ENCODE peak calls at places on chromosomes 3 and 15, in five cellular contexts. W is activated CD4-positive, alpha-beta T cell treated with anti-CD3 and anti-CD28 coated beads for 36 hours; R is fibroblast of lung; N is PC-9; C is GM04504. S is an unnamed sample.

GRCh38 chr3:53844262-53845102 is 1.7 kb downstream of the CHDH start:
- DNase-seq in R (no peak), C (no peak), W (no peak), N (no peak), S (no peak)

GRCh38 chr15:65818927-65819562 is 27.0 kb upstream of the DENND4A start:
- DNase-seq in N (no peak), R (no peak), C (no peak), W (no peak), S (no peak)

GRCh38 chr3:58041826-58042324 is 33.7 kb downstream of the FLNB start:
- DNase-seq in W (no peak), R (peak; percentile 98), C (no peak), N (peak; percentile 59), S (no peak)

GRCh38 chr3:23810342-23811116 is 4.8 kb downstream of the UBE2E1 start:
- DNase-seq in R (peak; percentile 32), N (no peak), C (no peak), W (peak; percentile 69), S (peak; percentile 79)

GRCh38 chr3:61966200-61966599 is 404.8 kb downstream of the PTPRG start:
- DNase-seq in R (peak; percentile 42), N (peak; percentile 76), W (no peak), C (no peak), S (no peak)

GRCh38 chr3:197003461-197004385 is 25.9 kb downstream of the MELTF start:
- DNase-seq in W (peak; percentile 62), N (no peak), R (no peak), C (no peak), S (peak; percentile 55)

GRCh38 chr3:119073258-119074001 is 38.8 kb upstream of the IGSF11 start:
- DNase-seq in W (no peak), C (no peak), R (no peak), N (no peak), S (no peak)

GRCh38 chr15:90823455-90823974 is 44.9 kb upstream of the FURIN start:
- DNase-seq in C (no peak), W (no peak), R (no peak), N (no peak), S (no peak)

GRCh38 chr15:64016257-64016656 is 30.0 kb downstream of the DAPK2 start:
- DNase-seq in W (no peak), C (no peak), R (no peak), N (no peak), S (no peak)

GRCh38 chr3:186953011-186953487 is 22.7 kb downstream of the ST6GAL1 start:
- DNase-seq in N (no peak), R (peak; percentile 57), W (no peak), C (no peak), S (no peak)

GRCh38 chr15:85667491-85668424 is 127.0 kb downstream of the KLHL25 start:
- DNase-seq in C (peak; percentile 98), R (peak; percentile 99), W (peak; percentile 73), N (peak; percentile 90), S (no peak)

GRCh38 chr3:32410367-32411246 is 19.0 kb downstream of the CMTM7 start:
- DNase-seq in R (no peak), C (no peak), W (no peak), N (no peak), S (no peak)

GRCh38 chr15:77027111-77027696 is 32.3 kb downstream of the PSTPIP1 start:
- DNase-seq in N (no peak), R (no peak), W (peak; percentile 6), C (no peak), S (no peak)

GRCh38 chr3:106728315-106728821 is 648.9 kb upstream of the CCDC54 start:
- DNase-seq in W (no peak), N (peak; percentile 89), R (peak; percentile 100), C (peak; percentile 90), S (no peak)

GRCh38 chr3:107997666-107998065 is 93.2 kb downstream of the CD47 start:
- DNase-seq in C (no peak), W (no peak), N (no peak), R (peak; percentile 54), S (no peak)

GRCh38 chr15:75542386-75542797 is 36.7 kb downstream of the PTPN9 start:
- DNase-seq in C (no peak), W (no peak), R (no peak), N (no peak), S (no peak)

GRCh38 chr3:84893211-84893610 is 65.6 kb upstream of the CADM2 start:
- DNase-seq in N (no peak), W (no peak), R (no peak), C (no peak), S (no peak)

GRCh38 chr3:74375653-74376052 is 238.8 kb downstream of the CNTN3 start:
- DNase-seq in W (no peak), N (no peak), R (no peak), C (no peak), S (no peak)

GRCh38 chr3:165526367-165526766 is 310.9 kb downstream of the BCHE start:
- DNase-seq in C (no peak), R (no peak), W (no peak), N (no peak), S (no peak)

GRCh38 chr3:171607452-171607851 is 147.2 kb upstream of the TNIK start:
- DNase-seq in C (no peak), R (no peak), N (no peak), W (no peak), S (no peak)

GRCh38 chr3:181689546-181689945 is 22.2 kb upstream of the SOX2 start:
- DNase-seq in N (no peak), R (no peak), C (no peak), W (no peak), S (no peak)

GRCh38 chr15:57335326-57336118 is 40.8 kb upstream of the CGNL1 start:
- DNase-seq in C (no peak), N (no peak), R (no peak), W (no peak), S (no peak)

GRCh38 chr15:100692259-100692658 is 89.9 kb downstream of the ASB7 start:
- DNase-seq in W (no peak), R (peak; percentile 83), N (no peak), C (no peak), S (peak; percentile 5)

GRCh38 chr3:174126990-174127758 is 729.6 kb downstream of the NLGN1 start:
- DNase-seq in W (no peak), R (peak; percentile 42), N (peak; percentile 67), C (no peak), S (no peak)

GRCh38 chr3:104458657-104459056 is 908.1 kb upstream of the ALCAM start:
- DNase-seq in R (no peak), N (no peak), W (no peak), C (no peak), S (no peak)

GRCh38 chr3:194390835-194391234 is 8.2 kb downstream of the GP5 start:
- DNase-seq in C (no peak), W (no peak), N (no peak), R (no peak), S (no peak)

GRCh38 chr15:101689901-101690300 is 34.4 kb downstream of the TARS3 start:
- DNase-seq in N (no peak), R (peak; percentile 58), C (no peak), W (peak; percentile 54), S (no peak)

GRCh38 chr3:124049203-124049748 is 57.4 kb upstream of the ROPN1 start:
- DNase-seq in N (no peak), W (no peak), R (peak; percentile 64), C (no peak), S (no peak)

GRCh38 chr15:74789741-74790079 is 7.8 kb downstream of the CSK start:
- DNase-seq in R (no peak), C (no peak), W (no peak), N (no peak), S (no peak)

GRCh38 chr3:30370681-30371271 is 235.6 kb upstream of the TGFBR2 start:
- DNase-seq in R (peak; percentile 87), W (no peak), N (peak; percentile 83), C (peak; percentile 27), S (no peak)

GRCh38 chr3:145094355-145094941 is 1066.5 kb downstream of the PLOD2 start:
- DNase-seq in N (no peak), R (peak; percentile 72), W (no peak), C (peak; percentile 11), S (no peak)

GRCh38 chr15:36407647-36408046 is 171.8 kb upstream of the CDIN1 start:
- DNase-seq in R (peak; percentile 82), C (peak; percentile 48), N (no peak), W (no peak), S (no peak)

GRCh38 chr15:29822100-29822684 is at the start of gene TJP1:
- DNase-seq in W (no peak), R (peak; percentile 76), C (peak; percentile 56), N (peak; percentile 47), S (peak; percentile 83)

GRCh38 chr3:75341324-75342067 is 322.6 kb upstream of the FRG2C start:
- DNase-seq in W (no peak), N (no peak), C (no peak), R (no peak), S (peak; percentile 76)

GRCh38 chr3:188578579-188579363 is 424.8 kb downstream of the LPP start:
- DNase-seq in R (peak; percentile 96), W (peak; percentile 55), C (peak; percentile 78), N (no peak), S (no peak)

GRCh38 chr3:155387571-155387970 is 94.1 kb upstream of the STRIT1 start:
- DNase-seq in C (no peak), N (no peak), R (peak; percentile 57), W (no peak), S (no peak)

GRCh38 chr15:62739507-62739906 is 303.0 kb upstream of the TPM1 start:
- DNase-seq in R (peak; percentile 92), W (no peak), C (peak; percentile 39), N (peak; percentile 63), S (no peak)

GRCh38 chr3:182735672-182736071 is 57.6 kb upstream of the ATP11B start:
- DNase-seq in N (no peak), R (peak; percentile 15), W (no peak), C (peak; percentile 23), S (no peak)

S was measured in H9.